ENCODE peak calls at places on chromosomes 11 and 22, in ten cellular contexts. X, K, T, G, S, C, R, P, Q and L are unnamed samples.

GRCh38 chr11:105368711-105369110 is 229.1 kb upstream of the CARD18 start:
- DNase-seq in X (no peak), K (peak), T (no peak), G (no peak), S (no peak), C (no peak), R (no peak), P (no peak), Q (no peak), L (no peak)

GRCh38 chr22:49244466-49245420 is 582.9 kb downstream of the BRD1 start:
- DNase-seq in X (no peak), K (no peak), T (no peak), G (peak), S (no peak), C (no peak), R (no peak), P (no peak), Q (no peak), L (no peak)

GRCh38 chr11:14409891-14410290 is 50.9 kb upstream of the RRAS2 start:
- DNase-seq in X (no peak), K (no peak), T (no peak), G (no peak), S (no peak), C (no peak), R (no peak), P (no peak), Q (no peak), L (no peak)

GRCh38 chr11:31764766-31765165 is 46.4 kb downstream of the PAX6 start:
- DNase-seq in X (no peak), K (no peak), T (no peak), G (no peak), S (no peak), C (no peak), R (no peak), P (no peak), Q (no peak), L (no peak)

GRCh38 chr11:94968334-94968958 is 4.9 kb downstream of the CWC15 start:
- DNase-seq in X (peak), K (peak), T (no peak), G (no peak), S (no peak), C (no peak), R (no peak), P (no peak), Q (no peak), L (no peak)

GRCh38 chr11:88188251-88189030 is 13.2 kb upstream of the RAB38 start:
- DNase-seq in X (no peak), K (peak), T (no peak), G (no peak), S (no peak), C (no peak), R (no peak), P (no peak), Q (no peak), L (peak)

GRCh38 chr22:27624705-27625104 is 176.9 kb downstream of the MN1 start:
- DNase-seq in X (no peak), K (no peak), T (no peak), G (no peak), S (no peak), C (no peak), R (no peak), P (no peak), Q (no peak), L (no peak)

GRCh38 chr11:101863361-101863760 is 51.4 kb upstream of the CEP126 start:
- DNase-seq in X (peak), K (peak), T (no peak), G (no peak), S (no peak), C (no peak), R (no peak), P (no peak), Q (no peak), L (no peak)

GRCh38 chr11:12218909-12219308 is 108.5 kb downstream of the MICAL2 start:
- DNase-seq in X (no peak), K (no peak), T (no peak), G (no peak), S (no peak), C (no peak), R (no peak), P (no peak), Q (no peak), L (no peak)

GRCh38 chr11:73184953-73185671 is 33.0 kb upstream of the P2RY2 start:
- DNase-seq in X (peak), K (peak), T (peak), G (peak), S (peak), C (peak), R (peak), P (peak), Q (peak), L (no peak)

GRCh38 chr11:71191201-71191600 is 61.2 kb downstream of the SHANK2 start:
- DNase-seq in X (no peak), K (no peak), T (no peak), G (no peak), S (peak), C (no peak), R (no peak), P (no peak), Q (no peak), L (no peak)

GRCh38 chr11:16809901-16810668 is 71.6 kb downstream of the C11orf58 start:
- DNase-seq in X (peak), K (peak), T (no peak), G (no peak), S (peak), C (no peak), R (peak), P (no peak), Q (no peak), L (no peak)

GRCh38 chr22:50282361-50283144 is 12.4 kb upstream of the MAPK11 start:
- DNase-seq in X (peak), K (peak), T (no peak), G (peak), S (no peak), C (no peak), R (no peak), P (no peak), Q (no peak), L (peak)

GRCh38 chr11:77198440-77198849 is 70.4 kb downstream of the MYO7A start:
- DNase-seq in X (no peak), K (no peak), T (peak), G (peak), S (peak), C (no peak), R (no peak), P (no peak), Q (peak), L (no peak)

GRCh38 chr11:57260937-57261783 is 24.1 kb upstream of the APLNR start:
- DNase-seq in X (no peak), K (no peak), T (no peak), G (no peak), S (no peak), C (no peak), R (no peak), P (no peak), Q (no peak), L (no peak)

GRCh38 chr22:25726241-25726640 is 15.7 kb upstream of the MYO18B start:
- DNase-seq in X (no peak), K (no peak), T (no peak), G (no peak), S (no peak), C (no peak), R (no peak), P (no peak), Q (no peak), L (no peak)

GRCh38 chr22:46574993-46575914 is 37.8 kb upstream of the CELSR1 start:
- DNase-seq in X (no peak), K (peak), T (no peak), G (peak), S (peak), C (no peak), R (peak), P (no peak), Q (peak), L (peak)

DNA sequence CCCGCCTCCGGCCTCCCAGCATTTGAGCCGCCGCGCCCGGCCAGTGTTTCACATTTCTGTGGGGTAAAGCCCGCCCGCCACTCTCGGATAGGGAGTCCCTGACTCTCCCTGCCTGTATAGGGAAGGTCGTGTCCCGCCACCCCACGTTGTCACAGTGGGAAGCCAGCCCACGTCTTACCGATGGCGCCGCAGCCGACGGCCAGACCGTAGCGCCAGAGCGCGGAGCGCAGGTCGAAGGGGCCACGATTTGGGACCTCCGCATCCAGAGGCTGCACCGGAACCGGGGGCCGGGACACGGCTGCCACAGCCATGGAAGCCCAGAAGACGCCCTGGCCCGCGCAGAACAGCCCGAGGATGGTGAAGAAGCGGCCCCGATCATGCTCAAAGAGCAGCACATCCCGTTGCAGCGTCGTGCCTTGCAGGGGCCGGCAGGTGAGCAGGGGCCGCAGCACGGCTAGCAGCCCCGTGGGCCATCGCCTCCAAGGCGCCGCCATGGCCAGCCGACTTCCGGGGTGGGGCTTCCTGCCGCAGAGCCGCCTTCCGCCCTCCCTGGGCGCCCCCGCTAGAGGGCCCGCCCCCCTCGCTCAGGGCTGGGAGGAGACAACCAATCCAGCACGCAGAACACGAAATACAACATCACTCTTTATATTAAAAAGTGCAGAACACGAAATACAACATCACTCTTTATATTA is at the start of gene TMEM223:
- DNase-seq in X (no peak), K (peak), T (peak), G (peak), S (peak), C (peak), R (peak), P (no peak), Q (peak), L (peak)
- TF ChIP-seq CTCF in X (no peak), K (no peak), T (no peak), G (no peak), S (no peak), C (no peak), R (no peak), P (no peak), Q (no peak), L (no peak)

GRCh38 chr11:35553831-35554230 is 28.4 kb upstream of the PAMR1 start:
- DNase-seq in X (peak), K (peak), T (no peak), G (no peak), S (no peak), C (no peak), R (no peak), P (no peak), Q (no peak), L (no peak)
- TF ChIP-seq CTCF in X (no peak), K (no peak), T (no peak), G (no peak), S (no peak), C (no peak), R (no peak), P (no peak), Q (no peak), L (no peak)

GRCh38 chr22:34950480-34950879 is 115.5 kb upstream of the ISX start:
- DNase-seq in X (no peak), K (no peak), T (no peak), G (no peak), S (no peak), C (no peak), R (no peak), P (no peak), Q (no peak), L (peak)

GRCh38 chr22:34946339-34946985 is 119.5 kb upstream of the ISX start:
- DNase-seq in X (no peak), K (no peak), T (no peak), G (no peak), S (no peak), C (no peak), R (no peak), P (no peak), Q (no peak), L (no peak)

GRCh38 chr22:34951212-34951611 is 114.7 kb upstream of the ISX start:
- DNase-seq in X (no peak), K (no peak), T (no peak), G (no peak), S (no peak), C (no peak), R (no peak), P (no peak), Q (no peak), L (no peak)
- TF ChIP-seq CTCF in X (no peak), K (no peak), T (no peak), G (no peak), S (no peak), C (no peak), R (no peak), P (no peak), Q (no peak), L (no peak)

GRCh38 chr22:19916006-19916405 is 25.6 kb upstream of the COMT start:
- DNase-seq in X (no peak), K (no peak), T (no peak), G (no peak), S (no peak), C (no peak), R (no peak), P (no peak), Q (no peak), L (no peak)
- TF ChIP-seq CTCF in X (no peak), K (no peak), T (no peak), G (no peak), S (no peak), C (no peak), R (no peak), P (no peak), Q (no peak), L (no peak)

DNA sequence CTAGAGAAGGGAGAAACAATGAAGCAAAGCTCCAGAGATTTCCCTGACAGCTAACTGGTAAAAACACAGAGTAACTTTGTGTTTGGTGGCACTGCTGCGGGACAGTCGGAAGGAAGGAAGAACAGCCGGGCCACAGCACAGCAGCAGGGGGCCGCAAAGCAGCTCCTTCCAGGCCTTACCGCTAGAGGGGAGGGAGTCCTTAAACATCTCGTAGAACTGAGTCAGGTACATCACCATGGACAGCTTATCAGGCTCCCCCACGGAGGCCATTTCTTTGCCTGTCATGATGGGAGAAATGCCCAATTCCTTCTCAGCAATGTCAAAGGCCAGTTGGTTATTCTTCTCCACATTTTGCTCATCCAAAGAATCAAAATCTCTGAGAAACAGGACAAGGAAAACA is 114.6 kb upstream of the BID start:
- DNase-seq in X (no peak), K (peak), T (no peak), G (no peak), S (no peak), C (no peak), R (no peak), P (no peak), Q (peak), L (no peak)
- TF ChIP-seq CTCF in X (peak), K (no peak), T (no peak), G (no peak), S (no peak), C (no peak), R (no peak), P (no peak), Q (no peak), L (no peak)

GRCh38 chr11:9017773-9018172 is 14.0 kb upstream of the NRIP3 start:
- DNase-seq in X (no peak), K (peak), T (no peak), G (no peak), S (no peak), C (peak), R (peak), P (no peak), Q (no peak), L (no peak)
- TF ChIP-seq CTCF in X (no peak), K (no peak), T (no peak), G (no peak), S (no peak), C (no peak), R (no peak), P (no peak), Q (no peak), L (no peak)

DNA sequence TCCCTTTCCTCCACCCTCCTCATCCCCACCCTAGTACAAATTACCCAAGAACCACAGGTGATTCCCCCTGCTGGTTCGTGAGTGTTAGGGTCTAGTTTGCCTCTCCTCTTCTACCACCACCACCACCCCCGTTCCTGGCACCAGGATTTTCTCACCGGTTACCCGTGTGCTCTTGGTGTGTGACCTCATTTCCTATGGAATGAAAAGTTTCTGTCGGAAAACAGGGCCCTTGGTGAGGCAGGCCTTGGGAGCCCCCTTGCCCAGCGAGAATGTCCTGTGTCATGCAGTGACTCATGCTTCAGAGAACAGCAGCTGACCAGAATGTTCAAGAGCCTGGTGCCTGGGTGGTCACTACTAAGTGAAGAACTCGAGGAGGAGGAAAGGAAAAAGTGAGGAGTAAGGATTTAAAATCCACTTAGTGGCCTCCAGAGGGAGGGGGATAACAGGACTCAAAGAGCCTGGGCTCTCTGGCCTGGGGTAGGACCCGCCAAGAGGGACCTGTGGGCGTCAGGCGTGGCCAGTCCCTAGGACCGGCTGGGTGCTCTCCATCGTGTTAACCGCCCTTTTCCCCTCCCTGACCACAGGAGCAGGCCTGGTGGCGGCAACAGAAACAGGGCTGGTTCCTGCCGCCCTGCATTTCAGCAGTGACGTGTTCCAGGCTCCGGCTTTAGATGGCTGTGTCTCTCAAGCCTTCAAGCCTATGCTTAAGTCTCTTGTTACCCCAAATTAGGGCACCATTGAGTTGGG is 30.2 kb downstream of the C22orf31 start:
- DNase-seq in X (peak), K (peak), T (peak), G (no peak), S (no peak), C (no peak), R (peak), P (peak), Q (peak), L (peak)
- TF ChIP-seq CTCF in X (peak), K (no peak), T (no peak), G (no peak), S (no peak), C (no peak), R (no peak), P (no peak), Q (no peak), L (peak)

GRCh38 chr11:121652982-121653381 is 200.2 kb upstream of the SORL1-AS1 start:
- DNase-seq in X (peak), K (peak), T (no peak), G (no peak), S (no peak), C (no peak), R (no peak), P (no peak), Q (peak), L (no peak)
- TF ChIP-seq CTCF in X (peak), K (peak), T (no peak), G (no peak), S (no peak), C (no peak), R (peak), P (peak), Q (peak), L (peak)